ENCODE peak calls at places on chromosome 10, in four cellular contexts. One of them, this sample, is unnamed.

GRCh38 chr10:35635576-35635975 is 6.5 kb downstream of the FZD8 start:
- DNase-seq in SK-N-SH: peak; percentile 65
- DNase-seq in HCT116: peak; percentile 57
- DNase-seq in HepG2: peak; percentile 66
- DNase-seq in this sample: peak; percentile 86

GRCh38 chr10:126904807-126905686 is at the start of gene DOCK1:
- DNase-seq in SK-N-SH: peak; percentile 93
- DNase-seq in HCT116: peak; percentile 38
- DNase-seq in HepG2: peak; percentile 37
- DNase-seq in this sample: peak; percentile 86

GRCh38 chr10:14032406-14032998 is 298.2 kb downstream of the FRMD4A start:
- DNase-seq in HCT116: peak; percentile 2
- DNase-seq in HepG2: no peak
- DNase-seq in SK-N-SH: peak; percentile 45
- DNase-seq in this sample: peak; percentile 88

GRCh38 chr10:17425584-17426262 is 28.7 kb downstream of the ST8SIA6 start:
- DNase-seq in HCT116: no peak
- DNase-seq in HepG2: no peak
- DNase-seq in SK-N-SH: no peak
- DNase-seq in this sample: no peak

GRCh38 chr10:133034092-133034491 is 53.6 kb upstream of the ADGRA1 start:
- DNase-seq in HepG2: no peak
- DNase-seq in HCT116: no peak
- DNase-seq in SK-N-SH: no peak
- DNase-seq in this sample: no peak

GRCh38 chr10:129771024-129771423 is 193.1 kb downstream of the EBF3 start:
- DNase-seq in HepG2: no peak
- DNase-seq in HCT116: no peak
- DNase-seq in SK-N-SH: no peak
- DNase-seq in this sample: no peak

GRCh38 chr10:31618541-31619291 is 299.7 kb downstream of the ZEB1 start:
- DNase-seq in SK-N-SH: no peak
- DNase-seq in HepG2: no peak
- DNase-seq in HCT116: no peak
- DNase-seq in this sample: no peak

GRCh38 chr10:24427678-24428409 is 218.9 kb downstream of the KIAA1217 start:
- DNase-seq in SK-N-SH: no peak
- DNase-seq in HCT116: no peak
- DNase-seq in HepG2: no peak
- DNase-seq in this sample: no peak

GRCh38 chr10:43233601-43234430 is 33.0 kb downstream of the RASGEF1A start:
- DNase-seq in SK-N-SH: no peak
- DNase-seq in HCT116: no peak
- DNase-seq in HepG2: no peak
- DNase-seq in this sample: no peak

GRCh38 chr10:73094249-73094850 is 2.3 kb downstream of the P4HA1 start:
- DNase-seq in HCT116: no peak
- DNase-seq in HepG2: no peak
- DNase-seq in SK-N-SH: no peak
- DNase-seq in this sample: no peak

GRCh38 chr10:77195101-77195500 is 442.5 kb downstream of the KCNMA1 start:
- DNase-seq in HCT116: no peak
- DNase-seq in SK-N-SH: no peak
- DNase-seq in HepG2: no peak
- DNase-seq in this sample: no peak

GRCh38 chr10:116665541-116666125 is 44.9 kb downstream of the PNLIPRP2 start:
- DNase-seq in SK-N-SH: no peak
- DNase-seq in HepG2: peak; percentile 83
- DNase-seq in HCT116: no peak
- DNase-seq in this sample: no peak

GRCh38 chr10:65602182-65602865 is 1323.5 kb upstream of the LRRTM3 start:
- DNase-seq in HepG2: no peak
- DNase-seq in SK-N-SH: no peak
- DNase-seq in HCT116: no peak
- DNase-seq in this sample: no peak
- H2AFZ ChIP-seq in HepG2: no peak overlapping the region
- H2AFZ ChIP-seq in SK-N-SH: no peak overlapping the region
- H2AFZ ChIP-seq in HCT116: no peak overlapping the region
- H2AFZ ChIP-seq in this sample: no peak overlapping the region

GRCh38 chr10:113053091-113053490 is 103.0 kb downstream of the TCF7L2 start:
- DNase-seq in HCT116: no peak
- DNase-seq in SK-N-SH: no peak
- DNase-seq in HepG2: no peak
- DNase-seq in this sample: peak; percentile 67

GRCh38 chr10:113053881-113054280 is 103.8 kb downstream of the TCF7L2 start:
- DNase-seq in HCT116: no peak
- DNase-seq in SK-N-SH: no peak
- DNase-seq in HepG2: no peak
- DNase-seq in this sample: peak; percentile 95

GRCh38 chr10:113049881-113050280 is 99.8 kb downstream of the TCF7L2 start:
- DNase-seq in HepG2: no peak
- DNase-seq in HCT116: no peak
- DNase-seq in SK-N-SH: no peak
- DNase-seq in this sample: no peak

GRCh38 chr10:113052076-113052830 is 102.2 kb downstream of the TCF7L2 start:
- DNase-seq in SK-N-SH: no peak
- DNase-seq in HepG2: no peak
- DNase-seq in HCT116: no peak
- DNase-seq in this sample: no peak

DNA sequence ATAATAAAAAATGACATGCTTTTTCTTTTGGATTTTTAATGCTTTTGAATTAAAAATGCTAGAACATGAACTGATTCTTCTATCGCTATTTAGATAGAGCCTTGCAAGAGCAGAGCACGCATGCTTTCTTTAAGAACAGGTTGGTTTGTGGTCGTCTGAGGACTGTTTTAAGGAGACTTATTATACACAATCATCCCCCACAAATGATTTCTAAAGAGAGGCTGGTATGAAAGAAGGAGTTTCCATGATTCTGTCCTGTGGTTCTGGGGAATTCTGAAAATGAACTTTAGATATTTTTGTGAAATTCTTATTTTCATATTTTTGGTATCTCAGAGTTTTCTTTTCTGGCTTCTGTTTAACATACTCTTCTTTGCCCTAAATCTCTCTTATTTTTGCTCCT is 101.4 kb downstream of the TCF7L2 start:
- DNase-seq in SK-N-SH: no peak
- DNase-seq in HCT116: no peak
- DNase-seq in HepG2: no peak
- DNase-seq in this sample: no peak
- TF ChIP-seq REST in SK-N-SH: no peak
- TF ChIP-seq REST in HCT116: no peak
- TF ChIP-seq REST in HepG2: no peak
- TF ChIP-seq REST in this sample: no peak

DNA sequence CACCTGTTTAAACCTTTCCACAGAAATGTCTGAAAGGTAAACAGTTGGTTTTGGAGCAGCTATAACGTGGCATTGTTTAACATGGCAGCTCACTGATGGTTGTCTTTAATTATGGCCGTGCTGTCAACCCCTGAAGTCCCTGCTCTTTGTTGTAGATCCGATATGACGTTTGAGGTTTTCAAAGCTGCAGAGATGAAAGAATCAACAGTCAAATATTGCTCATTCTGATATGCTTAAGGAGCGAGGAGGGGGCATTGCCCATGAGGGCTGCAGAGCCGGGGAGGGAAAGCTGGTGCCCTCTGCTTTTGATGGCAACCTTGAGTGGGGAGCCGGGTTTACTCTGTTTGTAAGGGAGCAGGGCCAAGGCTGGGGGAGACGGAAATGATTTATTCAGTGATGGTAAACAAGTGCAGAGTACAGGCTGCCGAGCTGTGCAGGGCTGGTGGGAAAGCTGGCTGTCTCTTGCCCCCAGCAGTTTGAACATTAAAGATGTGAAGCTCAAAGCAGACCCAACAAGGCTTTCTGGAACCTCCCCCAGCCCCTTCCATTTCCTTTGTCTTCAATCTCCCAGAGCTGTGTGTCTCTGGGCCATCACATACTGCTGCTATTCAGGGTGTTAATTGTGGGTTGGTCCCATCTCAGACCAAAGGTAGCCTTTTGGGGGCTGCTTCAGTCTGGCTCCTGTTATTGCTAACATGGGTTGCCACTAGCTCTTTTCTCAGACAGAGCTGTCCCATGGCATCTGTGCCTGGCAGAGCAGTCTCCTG is 345.5 kb downstream of the LRMDA start:
- DNase-seq in HepG2: peak; percentile 99
- DNase-seq in HCT116: no peak
- DNase-seq in SK-N-SH: no peak
- DNase-seq in this sample: no peak
- H2AFZ ChIP-seq in HepG2: no peak overlapping the region
- H2AFZ ChIP-seq in HCT116: no peak overlapping the region
- H2AFZ ChIP-seq in SK-N-SH: no peak overlapping the region
- H2AFZ ChIP-seq in this sample: no peak overlapping the region

GRCh38 chr10:98055875-98056516 is 25.6 kb upstream of the CRTAC1 start:
- DNase-seq in SK-N-SH: no peak
- DNase-seq in HepG2: no peak
- DNase-seq in HCT116: no peak
- DNase-seq in this sample: peak; percentile 83
- TF ChIP-seq REST in SK-N-SH: peak; percentile 95
- TF ChIP-seq REST in HepG2: peak; percentile 75
- TF ChIP-seq REST in HCT116: peak; percentile 87
- TF ChIP-seq REST in this sample: peak; percentile 93

DNA sequence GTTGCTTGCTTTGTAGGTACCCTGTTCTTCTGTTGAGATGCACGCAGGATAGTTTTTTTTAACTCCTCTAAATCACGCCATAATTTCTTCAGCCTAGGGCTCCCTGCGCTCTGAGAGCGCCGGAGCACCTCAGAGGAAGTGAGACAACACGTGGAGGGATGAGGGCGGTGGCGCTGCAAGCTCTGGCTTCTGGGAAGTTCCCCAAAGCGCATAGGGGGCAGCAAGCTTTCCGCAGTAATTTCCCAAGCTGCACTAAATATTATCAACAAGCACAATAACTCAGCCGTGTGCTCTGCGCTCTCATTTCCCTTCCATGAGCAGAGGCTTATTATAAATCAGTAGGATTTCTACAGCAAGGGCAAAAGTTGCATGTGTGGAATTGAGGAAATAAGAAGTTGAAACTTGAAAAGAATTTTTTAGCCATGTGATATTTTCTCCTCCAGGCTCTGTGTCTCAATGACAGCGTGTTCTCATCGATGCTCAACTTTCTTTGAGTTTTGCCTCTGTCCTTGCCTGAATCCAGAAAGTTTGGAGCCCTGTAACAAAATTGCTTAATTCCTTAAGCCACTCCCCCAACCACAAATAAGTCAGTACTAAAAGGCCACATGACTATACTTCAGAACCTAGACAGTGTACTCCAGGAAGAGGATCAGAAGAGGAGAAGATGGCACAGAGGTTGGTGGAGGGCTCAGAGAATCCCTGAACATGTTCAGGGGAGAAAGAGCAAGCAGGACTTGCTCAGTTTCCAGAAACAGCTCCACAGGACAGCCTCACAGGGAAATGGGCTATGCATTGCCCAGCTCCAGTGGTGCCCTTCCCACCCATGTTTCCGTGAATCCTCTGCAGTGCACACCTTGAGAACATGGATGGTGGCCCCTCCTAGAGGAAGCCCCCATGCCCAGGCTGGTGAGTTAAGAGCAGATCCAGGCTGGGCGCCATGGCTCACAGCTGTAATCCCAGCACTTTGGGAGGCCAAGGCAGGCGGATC is 221.5 kb upstream of the GHITM start:
- DNase-seq in HepG2: peak; percentile 12
- DNase-seq in SK-N-SH: no peak
- DNase-seq in HCT116: peak; percentile 10
- DNase-seq in this sample: peak; percentile 78
- H2AFZ ChIP-seq in HepG2: no peak overlapping the region
- H2AFZ ChIP-seq in SK-N-SH: no peak overlapping the region
- H2AFZ ChIP-seq in HCT116: peak overlapping the region; percentile 53
- H2AFZ ChIP-seq in this sample: peak overlapping the region; percentile 85

DNA sequence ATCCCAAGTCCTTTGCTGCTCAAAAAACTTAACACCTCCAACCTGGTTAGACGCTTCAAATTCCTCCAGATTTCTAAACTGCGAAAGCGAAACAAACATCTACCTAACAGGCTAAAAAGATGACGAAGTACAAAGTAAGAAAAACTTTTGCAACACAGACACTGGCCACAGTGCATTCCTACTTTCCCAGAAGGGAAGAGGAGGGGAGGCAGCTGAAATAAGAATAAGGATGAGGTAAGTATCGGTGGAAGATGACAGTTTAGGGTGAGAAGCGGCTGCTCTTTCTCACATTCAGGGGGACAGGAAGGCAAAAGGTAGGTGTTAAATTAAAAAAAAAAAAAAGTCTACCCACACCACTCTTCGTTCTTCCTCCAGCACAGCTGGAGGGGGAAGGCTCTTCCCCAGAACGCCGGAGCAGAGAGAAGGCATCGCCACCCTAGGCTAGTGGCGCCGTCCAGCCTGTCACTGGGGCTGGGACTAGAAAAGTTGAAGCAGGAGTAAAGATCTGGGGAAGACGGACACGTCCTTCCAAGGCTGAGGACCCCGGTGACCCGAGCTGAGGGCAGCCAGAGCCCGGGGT is 909 bp downstream of the DNAJC1 start:
- DNase-seq in HepG2: peak; percentile 21
- DNase-seq in HCT116: no peak
- DNase-seq in SK-N-SH: no peak
- DNase-seq in this sample: peak; percentile 12
- TF ChIP-seq REST in HepG2: no peak
- TF ChIP-seq REST in HCT116: no peak
- TF ChIP-seq REST in SK-N-SH: no peak
- TF ChIP-seq REST in this sample: no peak

GRCh38 chr10:49539320-49539885 is 482 bp upstream of the ERCC6 start:
- DNase-seq in SK-N-SH: peak; percentile 50
- DNase-seq in HepG2: peak; percentile 24
- DNase-seq in HCT116: peak; percentile 18
- DNase-seq in this sample: peak; percentile 41
- H2AFZ ChIP-seq in SK-N-SH: peak overlapping the region; percentile 88
- H2AFZ ChIP-seq in HepG2: peak overlapping the region; percentile 61
- H2AFZ ChIP-seq in HCT116: peak overlapping the region; percentile 96
- H2AFZ ChIP-seq in this sample: peak overlapping the region; percentile 97

DNA sequence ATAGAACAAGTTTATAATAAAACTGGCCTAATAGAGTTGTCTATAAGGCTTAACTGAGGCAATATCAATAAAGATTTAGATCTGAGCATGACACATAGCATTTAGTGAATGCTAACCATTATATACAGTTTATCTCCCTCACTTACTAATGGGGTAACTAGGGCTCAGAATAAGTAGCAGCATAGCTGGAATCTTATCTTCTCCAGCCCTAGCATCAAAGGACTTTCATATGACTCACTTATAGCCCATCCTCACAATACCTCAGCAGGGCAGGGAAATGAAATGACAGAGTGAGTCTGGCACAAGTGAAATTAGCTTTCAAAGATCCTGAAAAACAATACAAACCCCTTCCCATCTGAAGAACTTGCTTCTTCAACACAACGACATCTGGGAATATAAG is 362.9 kb downstream of the KIF20B start:
- DNase-seq in SK-N-SH: no peak
- DNase-seq in HCT116: no peak
- DNase-seq in HepG2: no peak
- DNase-seq in this sample: no peak
- TF ChIP-seq REST in SK-N-SH: no peak
- TF ChIP-seq REST in HCT116: no peak
- TF ChIP-seq REST in HepG2: no peak
- TF ChIP-seq REST in this sample: no peak